ENCODE peak calls at places on chromosomes 12 and 14, in six cellular contexts. Y, X, C, E, S and A are unnamed samples.

GRCh38 chr12:15919491-15919890 is 8.4 kb downstream of the DERA start:
- DNase-seq in S (no peak), Y (no peak), X (no peak), C (no peak), E (no peak), A (no peak)

GRCh38 chr12:65594373-65594772 is 229.9 kb upstream of the HMGA2 start:
- DNase-seq in S (no peak), C (no peak), X (no peak), E (no peak), Y (no peak), A (no peak)

GRCh38 chr12:111462134-111462821 is 56.6 kb downstream of the SH2B3 start:
- DNase-seq in Y (no peak), X (no peak), S (peak; percentile 55), E (no peak), C (peak; percentile 83), A (no peak)

GRCh38 chr12:115023279-115023678 is 339.3 kb upstream of the TBX3 start:
- DNase-seq in E (no peak), S (peak; percentile 61), X (peak; percentile 49), C (no peak), Y (no peak), A (no peak)

GRCh38 chr14:69932391-69932790 is 53.2 kb downstream of the SMOC1 start:
- DNase-seq in Y (no peak), C (no peak), S (no peak), X (no peak), E (no peak), A (no peak)

GRCh38 chr12:45049912-45050318 is 984 bp downstream of the DBX2 start:
- DNase-seq in X (no peak), S (no peak), C (no peak), E (no peak), Y (no peak), A (no peak)

GRCh38 chr14:38079268-38079667 is 128.4 kb upstream of the SSTR1 start:
- DNase-seq in C (peak; percentile 50), E (no peak), X (no peak), Y (no peak), S (peak; percentile 6), A (no peak)

GRCh38 chr14:61196792-61197191 is 84.3 kb downstream of the TMEM30B start:
- DNase-seq in Y (no peak), X (no peak), E (no peak), C (no peak), S (peak; percentile 50), A (no peak)

GRCh38 chr12:10226086-10226485 is 13.4 kb downstream of the GABARAPL1 start:
- DNase-seq in S (no peak), X (no peak), E (no peak), C (no peak), Y (no peak), A (no peak)

GRCh38 chr12:818733-819132 is 66.4 kb downstream of the WNK1 start:
- DNase-seq in X (no peak), Y (no peak), S (peak; percentile 39), E (no peak), C (no peak), A (no peak)

GRCh38 chr12:5102261-5102789 is 58.6 kb downstream of the KCNA5 start:
- DNase-seq in S (peak; percentile 29), E (no peak), Y (no peak), X (no peak), C (peak; percentile 70), A (no peak)

GRCh38 chr14:100143934-100144333 is 15.5 kb downstream of the DEGS2 start:
- DNase-seq in C (no peak), Y (no peak), E (no peak), S (no peak), X (no peak), A (no peak)

GRCh38 chr14:99790978-99791376 is 2.2 kb upstream of the EML1 start:
- DNase-seq in C (no peak), S (no peak), Y (no peak), X (no peak), E (no peak), A (no peak)

GRCh38 chr12:113467154-113467513 is 4.5 kb downstream of the LHX5 start:
- DNase-seq in X (no peak), C (no peak), Y (no peak), E (no peak), S (no peak), A (no peak)
- H3K4me3 ChIP-seq in X (peak overlapping the region; percentile 63), C (peak overlapping the region; percentile 38), Y (peak overlapping the region; percentile 45), E (no peak overlapping the region), S (peak overlapping the region; percentile 24), A (peak overlapping the region; percentile 1)

GRCh38 chr12:89350260-89350659 is 2.0 kb downstream of the DUSP6 start:
- DNase-seq in S (no peak), E (no peak), Y (no peak), X (no peak), C (no peak), A (no peak)

GRCh38 chr12:89348894-89349669 is 3.2 kb downstream of the DUSP6 start:
- DNase-seq in E (peak; percentile 57), X (no peak), Y (no peak), S (peak; percentile 28), C (no peak), A (no peak)

GRCh38 chr12:89350661-89351488 is 1.4 kb downstream of the DUSP6 start:
- DNase-seq in E (peak; percentile 49), X (peak; percentile 36), C (no peak), S (peak; percentile 50), Y (no peak), A (peak; percentile 53)

GRCh38 chr12:89351489-89352241 is 636 bp downstream of the DUSP6 start:
- DNase-seq in E (no peak), S (peak; percentile 52), C (no peak), X (peak; percentile 31), Y (peak; percentile 75), A (peak; percentile 20)

DNA sequence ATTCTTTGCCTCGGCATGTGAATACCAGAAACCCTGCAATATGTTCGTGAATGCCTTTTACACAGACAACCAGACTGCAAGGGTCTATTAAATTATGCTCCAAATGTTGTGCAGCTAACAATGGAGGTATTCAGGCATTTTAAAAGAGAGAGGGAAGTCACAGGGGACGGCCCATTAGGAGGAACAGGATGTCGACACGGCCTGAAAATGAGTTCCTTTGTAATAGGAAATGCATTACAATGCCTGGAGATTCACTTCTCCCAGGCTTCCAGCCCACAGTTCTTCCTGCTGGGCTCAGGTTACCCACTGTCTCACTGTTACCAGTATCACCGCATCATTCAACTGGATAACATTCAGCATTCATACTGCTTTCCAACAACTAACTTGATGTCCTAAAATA is 2.5 kb downstream of the DUSP6 start:
- DNase-seq in X (no peak), S (peak; percentile 80), E (peak; percentile 54), C (no peak), Y (no peak), A (no peak)
- TF ChIP-seq CTCF in X (no peak), S (no peak), E (no peak), C (no peak), Y (no peak), A (no peak)

GRCh38 chr14:85336257-85336656 is 193.7 kb upstream of the FLRT2 start:
- DNase-seq in Y (no peak), X (no peak), C (no peak), E (no peak), S (no peak), A (no peak)

GRCh38 chr14:85333313-85333712 is 196.6 kb upstream of the FLRT2 start:
- DNase-seq in S (peak; percentile 56), E (peak; percentile 7), C (no peak), X (no peak), Y (no peak), A (no peak)

GRCh38 chr14:85332401-85332800 is 197.5 kb upstream of the FLRT2 start:
- DNase-seq in C (no peak), S (no peak), Y (no peak), E (no peak), X (no peak), A (no peak)

GRCh38 chr14:85336817-85337216 is 193.1 kb upstream of the FLRT2 start:
- DNase-seq in E (no peak), X (no peak), C (no peak), S (peak; percentile 12), Y (no peak), A (no peak)

GRCh38 chr14:85334316-85334715 is 195.6 kb upstream of the FLRT2 start:
- DNase-seq in X (no peak), S (no peak), Y (no peak), E (no peak), C (no peak), A (no peak)
- H3K4me3 ChIP-seq in X (no peak overlapping the region), S (no peak overlapping the region), Y (no peak overlapping the region), E (no peak overlapping the region), C (no peak overlapping the region), A (no peak overlapping the region)

GRCh38 chr14:64748521-64748920 is 44.3 kb downstream of the PLEKHG3 start:
- DNase-seq in S (no peak), C (no peak), E (no peak), Y (no peak), X (no peak), A (no peak)

GRCh38 chr14:64743061-64743460 is 38.8 kb downstream of the PLEKHG3 start:
- DNase-seq in E (no peak), S (no peak), Y (no peak), X (no peak), C (no peak), A (no peak)

GRCh38 chr14:64746298-64747250 is 42.4 kb downstream of the PLEKHG3 start:
- DNase-seq in Y (no peak), C (no peak), E (no peak), X (no peak), S (peak; percentile 33), A (no peak)

GRCh38 chr14:64747327-64747726 is 43.1 kb downstream of the PLEKHG3 start:
- DNase-seq in X (no peak), Y (no peak), S (no peak), C (no peak), E (no peak), A (no peak)

GRCh38 chr14:64745511-64746041 is 41.4 kb downstream of the PLEKHG3 start:
- DNase-seq in E (no peak), X (no peak), Y (no peak), C (no peak), S (peak; percentile 72), A (no peak)
- TF ChIP-seq CTCF in E (no peak), X (peak; percentile 37), Y (peak; percentile 26), C (no peak), S (peak; percentile 61), A (no peak)